ENCODE peak calls at places on chromosomes 3 and 15, in four cellular contexts. H is HCT116, K is stomach, C is prostate gland. Q is an unnamed sample.
A peak's percentile ranks its signal among the peaks of the same experiment; 100 is the strongest.

GRCh38 chr15:78988361-78988911 is 43.6 kb upstream of the CTSH start:
- DNase-seq in C (peak; percentile 87), K (peak; percentile 64), H (peak; percentile 54), Q (peak; percentile 83)

GRCh38 chr3:20280257-20280656 is 94.3 kb upstream of the SGO1 start:
- DNase-seq in K (no peak), H (no peak), C (no peak), Q (no peak)

GRCh38 chr15:92071030-92071644 is 217.6 kb downstream of the SLCO3A1 start:
- DNase-seq in H (no peak), C (no peak), K (no peak), Q (no peak)

GRCh38 chr15:29571728-29572454 is 250.4 kb downstream of the TJP1 start:
- DNase-seq in K (no peak), H (no peak), C (no peak), Q (peak; percentile 53)

GRCh38 chr3:4986175-4986610 is 7.0 kb downstream of the BHLHE40 start:
- DNase-seq in C (no peak), K (no peak), H (no peak), Q (no peak)

GRCh38 chr15:79872358-79873017 is 24.3 kb downstream of the MTHFS start:
- DNase-seq in H (no peak), K (no peak), C (no peak), Q (no peak)

GRCh38 chr3:65027335-65027734 is 339.5 kb upstream of the ADAMTS9 start:
- DNase-seq in H (no peak), C (no peak), K (no peak), Q (no peak)

GRCh38 chr3:161104561-161105551 is at the start of gene B3GALNT1:
- DNase-seq in C (peak; percentile 14), K (peak; percentile 55), H (no peak), Q (peak; percentile 72)

GRCh38 chr15:58146734-58147133 is 8.6 kb downstream of the AQP9 start:
- DNase-seq in K (no peak), C (no peak), H (no peak), Q (no peak)

GRCh38 chr3:16377847-16378302 is 112.9 kb downstream of the OXNAD1 start:
- DNase-seq in C (no peak), H (no peak), K (no peak), Q (no peak)

GRCh38 chr3:148896062-148896461 is 31.0 kb downstream of the CPA3 start:
- DNase-seq in H (no peak), C (no peak), K (no peak), Q (no peak)

GRCh38 chr3:136942796-136943195 is 15.0 kb upstream of the IL20RB start:
- DNase-seq in K (no peak), C (no peak), H (no peak), Q (no peak)

GRCh38 chr15:77400258-77400657 is 19.6 kb downstream of the PEAK1 start:
- DNase-seq in K (no peak), H (no peak), C (no peak), Q (no peak)

GRCh38 chr3:109685084-109686079 is 348.0 kb upstream of the DPPA4 start:
- DNase-seq in K (peak; percentile 81), C (peak; percentile 10), H (peak; percentile 93), Q (peak; percentile 64)

GRCh38 chr15:83848315-83849050 is 194.6 kb downstream of the ADAMTSL3 start:
- DNase-seq in C (no peak), H (no peak), K (no peak), Q (no peak)
- H3K4me1 ChIP-seq in C (no peaks in the 10 kb centered on the region), H (peaks cover 7% of the 10 kb centered on the region), K (no peaks in the 10 kb centered on the region), Q (no peaks in the 10 kb centered on the region)

DNA sequence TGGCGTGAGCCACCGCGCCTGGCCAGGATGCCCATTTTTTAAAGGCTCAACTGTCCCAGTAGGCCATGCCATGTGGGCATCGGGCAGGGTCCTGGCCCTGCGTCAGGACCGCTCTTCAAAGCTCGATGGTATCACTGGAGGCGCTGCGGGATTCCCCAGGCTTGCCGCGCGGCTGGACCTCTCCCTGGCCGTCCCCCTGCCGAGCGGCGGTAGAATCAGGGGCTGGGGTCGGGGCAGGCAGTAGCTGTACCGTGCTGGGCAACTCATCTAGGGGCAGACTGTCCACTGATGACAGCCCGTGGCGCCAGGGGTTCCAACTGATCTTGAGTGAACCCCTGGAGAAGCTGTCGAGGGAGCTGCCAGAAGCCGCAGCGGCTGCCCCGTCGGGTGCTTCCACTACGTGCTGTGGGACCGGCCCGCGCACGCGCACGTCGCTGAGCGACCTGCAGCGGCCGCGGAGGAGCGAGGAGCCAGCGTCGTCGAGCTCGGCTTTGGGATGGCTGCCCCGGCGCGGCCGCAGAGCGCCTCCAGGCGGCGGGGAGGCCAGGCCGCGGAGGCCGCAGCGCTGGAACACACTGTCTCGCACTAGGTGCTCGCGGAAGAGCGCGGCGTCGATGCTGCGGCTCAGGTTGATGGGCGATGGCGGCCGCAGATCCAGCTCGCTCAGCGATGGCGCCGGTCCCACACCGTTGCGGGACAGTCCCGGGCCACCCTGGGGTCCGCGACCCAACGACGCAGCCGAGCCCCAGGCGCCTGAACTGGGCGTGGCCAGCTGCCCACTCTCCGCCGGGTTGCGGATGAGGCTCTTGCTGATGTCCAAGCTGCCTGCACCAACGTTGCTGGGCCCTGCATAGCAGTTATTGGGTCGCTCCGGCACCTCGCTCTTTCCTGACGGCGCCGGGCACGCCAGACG is 5.8 kb downstream of the PRRT3 start:
- DNase-seq in H (peak; percentile 80), C (peak; percentile 79), K (peak; percentile 92), Q (peak; percentile 94)
- TF ChIP-seq POLR2A in H (peak; percentile 92), C (peak; percentile 55), K (no peak), Q (no peak)

GRCh38 chr3:194279701-194280360 is 71.3 kb downstream of the CPN2 start:
- DNase-seq in H (no peak), C (no peak), K (no peak), Q (peak; percentile 8)
- H3K4me1 ChIP-seq in H (peaks cover 22% of the 10 kb centered on the region), C (no peaks in the 10 kb centered on the region), K (peaks cover 18% of the 10 kb centered on the region), Q (peaks cover 26% of the 10 kb centered on the region)

GRCh38 chr15:31377030-31377429 is 50.4 kb downstream of the KLF13 start:
- DNase-seq in H (no peak), C (no peak), K (no peak), Q (no peak)
- TF ChIP-seq POLR2A in H (no peak), C (no peak), K (no peak), Q (no peak)

DNA sequence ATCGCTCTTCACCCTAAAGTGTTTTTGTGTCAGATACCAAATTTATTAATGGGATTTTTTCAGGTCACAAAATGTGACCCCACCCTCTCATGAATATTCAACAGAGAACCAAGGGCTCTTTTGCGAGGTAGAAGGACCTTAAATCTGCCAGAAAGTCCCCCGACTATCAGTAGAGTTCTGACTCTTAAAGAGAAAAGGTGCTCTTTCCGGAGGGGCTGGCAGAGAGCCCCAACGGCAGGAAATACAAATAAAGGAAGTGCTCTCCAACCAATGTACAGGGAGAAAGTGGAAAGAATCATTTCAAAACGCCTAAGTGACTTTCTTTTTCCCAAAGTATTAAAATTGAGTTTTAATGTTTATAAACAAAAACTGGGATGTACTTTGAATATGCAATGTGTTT is 517.2 kb downstream of the FOXP1 start:
- DNase-seq in H (no peak), K (peak; percentile 73), C (no peak), Q (no peak)
- H3K4me1 ChIP-seq in H (no peaks in the 10 kb centered on the region), K (peaks cover 40% of the 10 kb centered on the region), C (peaks cover 9% of the 10 kb centered on the region), Q (peaks cover 7% of the 10 kb centered on the region)

DNA sequence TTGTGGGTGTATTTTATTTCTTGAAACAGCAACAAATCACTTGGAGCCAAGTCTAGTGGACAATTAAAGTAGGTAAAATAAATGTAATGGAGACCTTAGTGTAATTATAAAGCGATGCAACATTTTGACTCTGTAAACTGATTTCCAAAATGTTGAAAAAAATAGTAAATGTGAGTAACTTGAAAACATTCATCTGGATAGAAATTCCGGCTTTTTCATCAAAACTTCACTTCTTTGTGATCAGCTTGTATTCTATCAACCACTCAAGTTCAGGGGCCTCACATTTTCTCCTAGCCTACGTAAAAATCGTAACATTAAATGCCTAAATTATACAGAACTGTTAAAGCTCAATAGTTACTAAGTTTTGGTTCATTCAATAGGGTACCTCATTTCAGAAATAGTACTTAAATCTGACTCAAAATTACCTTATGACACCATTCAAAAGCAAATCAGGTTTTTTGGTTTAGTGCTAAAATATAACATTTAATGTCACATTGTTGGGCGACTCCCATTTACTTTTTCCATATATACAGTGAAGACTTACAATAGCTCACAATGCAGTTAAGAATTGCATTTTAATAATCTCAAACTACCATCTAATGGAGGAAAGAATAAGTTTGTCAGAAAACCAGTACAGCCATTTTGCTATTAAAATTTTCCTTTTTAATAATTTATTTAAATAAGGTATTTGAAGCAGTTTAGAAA is 12.7 kb downstream of the CCNL1 start:
- DNase-seq in H (no peak), K (no peak), C (no peak), Q (no peak)
- TF ChIP-seq POLR2A in H (no peak), K (no peak), C (no peak), Q (no peak)

DNA sequence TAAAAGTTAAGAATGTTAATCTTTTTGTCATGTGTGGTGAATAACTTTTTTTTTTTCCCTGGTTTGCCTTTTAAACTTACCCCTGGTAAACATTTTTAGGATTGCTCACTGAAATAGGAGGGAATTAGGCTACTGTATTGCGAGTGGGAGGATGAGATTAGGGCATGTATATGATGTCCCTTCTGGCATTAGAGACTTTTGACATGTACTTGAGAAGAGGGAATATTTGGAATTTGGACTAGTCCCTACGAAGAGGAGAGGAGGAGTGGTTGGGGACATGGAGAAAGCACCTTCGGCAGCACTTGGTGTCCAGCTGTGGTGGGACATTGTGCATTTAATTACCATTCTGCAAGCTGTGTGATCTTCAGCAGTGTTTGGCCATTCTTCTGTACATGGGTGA is 25.0 kb downstream of the PDE8A start:
- DNase-seq in H (no peak), K (no peak), C (no peak), Q (no peak)
- H3K4me1 ChIP-seq in H (no peaks in the 10 kb centered on the region), K (peaks cover 47% of the 10 kb centered on the region), C (no peaks in the 10 kb centered on the region), Q (peaks cover 20% of the 10 kb centered on the region)